ENCODE peak calls at places on chromosomes 2 and 18, in eight cellular contexts. K is endothelial cell of umbilical vein, O is spleen, G is H1, W is GM12892, M is GM23338, H is transverse colon, X is HL-60. D is an unnamed sample.

GRCh38 chr2:11539317-11540147 is 5.7 kb downstream of the GREB1 start:
- DNase-seq in X (no peak), G (no peak), M (peak), O (no peak), W (no peak), H (peak), K (no peak), D (no peak)

GRCh38 chr2:216478151-216478550 is 20.5 kb upstream of the RPL37A start:
- DNase-seq in O (no peak), W (no peak), K (peak), X (no peak), G (no peak), H (no peak), M (no peak), D (no peak)

GRCh38 chr2:201116959-201117734 is 1.2 kb downstream of the CFLAR start:
- DNase-seq in X (peak), K (peak), O (no peak), W (no peak), H (peak), M (peak), G (no peak), D (no peak)

GRCh38 chr2:239824051-239824694 is 201.0 kb downstream of the NDUFA10 start:
- DNase-seq in M (peak), H (no peak), G (peak), X (no peak), K (no peak), O (peak), W (no peak), D (peak)

GRCh38 chr2:84958135-84959044 is 12.6 kb upstream of the KCMF1 start:
- DNase-seq in M (peak), X (no peak), K (peak), G (peak), W (no peak), O (no peak), H (peak), D (no peak)

GRCh38 chr2:9720352-9721093 is 89.7 kb upstream of the YWHAQ start:
- DNase-seq in M (no peak), H (no peak), K (no peak), X (no peak), W (no peak), O (no peak), G (no peak), D (no peak)

GRCh38 chr2:25851740-25852503 is 26.4 kb downstream of the ASXL2 start:
- DNase-seq in H (no peak), X (peak), W (peak), O (no peak), G (no peak), K (peak), M (peak), D (peak)

GRCh38 chr18:7754725-7755181 is 187.6 kb downstream of the PTPRM start:
- DNase-seq in X (no peak), W (no peak), O (no peak), G (no peak), H (no peak), M (no peak), K (no peak), D (no peak)

GRCh38 chr2:240256704-240257637 is 116.5 kb upstream of the OTOS start:
- DNase-seq in X (no peak), O (peak), M (no peak), H (no peak), K (no peak), W (no peak), G (no peak), D (peak)

GRCh38 chr2:206846854-206847834 is 81.7 kb downstream of the FASTKD2 start:
- DNase-seq in W (no peak), K (no peak), O (no peak), G (no peak), X (no peak), H (no peak), M (no peak), D (no peak)

GRCh38 chr2:177075254-177075653 is 137.3 kb upstream of the HNRNPA3 start:
- DNase-seq in G (no peak), H (no peak), O (no peak), K (no peak), X (no peak), M (no peak), W (no peak), D (no peak)

GRCh38 chr2:17643031-17643615 is 102.6 kb downstream of the VSNL1 start:
- DNase-seq in W (no peak), O (no peak), X (no peak), M (no peak), H (no peak), K (peak), G (no peak), D (no peak)

GRCh38 chr2:238875161-238875530 is 27.3 kb downstream of the TWIST2 start:
- DNase-seq in M (no peak), X (no peak), O (peak), H (peak), G (no peak), W (no peak), K (no peak), D (no peak)

GRCh38 chr2:2938481-2938880 is 439.1 kb downstream of the EIPR1 start:
- DNase-seq in G (no peak), O (no peak), W (no peak), X (no peak), H (no peak), M (no peak), K (no peak), D (peak)

GRCh38 chr2:74428675-74429074 is 7.1 kb downstream of the WDR54 start:
- DNase-seq in H (no peak), W (no peak), G (no peak), K (no peak), X (no peak), M (no peak), O (peak), D (no peak)

GRCh38 chr18:42446195-42446594 is 491.2 kb downstream of the PIK3C3 start:
- DNase-seq in H (no peak), W (no peak), K (peak), X (no peak), G (no peak), M (no peak), O (no peak), D (no peak)

GRCh38 chr18:74896390-74896991 is 298.8 kb downstream of the ZNF407 start:
- DNase-seq in G (no peak), M (peak), W (peak), H (peak), X (peak), K (peak), O (no peak), D (peak)

GRCh38 chr2:136891100-136891499 is 125.8 kb downstream of the THSD7B start:
- DNase-seq in K (peak), G (no peak), H (no peak), X (no peak), W (no peak), M (no peak), O (no peak), D (no peak)

GRCh38 chr2:195647302-195647701 is 9.7 kb upstream of the SLC39A10 start:
- DNase-seq in W (no peak), K (no peak), M (no peak), G (no peak), O (no peak), X (no peak), H (no peak), D (no peak)

GRCh38 chr18:5434425-5434824 is 109.4 kb downstream of the EPB41L3 start:
- DNase-seq in X (no peak), H (no peak), K (no peak), W (no peak), G (no peak), M (no peak), O (no peak), D (no peak)

GRCh38 chr2:101533611-101534601 is 59.0 kb upstream of the RFX8 start:
- DNase-seq in W (no peak), O (no peak), K (peak), X (peak), H (no peak), G (no peak), M (peak), D (no peak)

GRCh38 chr2:207109768-207110167 is 56.0 kb downstream of the KLF7 start:
- DNase-seq in K (no peak), O (no peak), H (no peak), X (no peak), M (no peak), W (no peak), G (no peak), D (no peak)

GRCh38 chr2:169452080-169452479 is 27.2 kb upstream of the BBS5 start:
- DNase-seq in K (peak), O (no peak), H (no peak), M (peak), G (no peak), W (no peak), X (no peak), D (peak)

GRCh38 chr2:217935245-217935879 is 67.4 kb downstream of the TNS1 start:
- DNase-seq in G (no peak), M (peak), H (no peak), W (no peak), K (no peak), O (no peak), X (no peak), D (no peak)

GRCh38 chr2:23620841-23621341 is 235.9 kb downstream of the KLHL29 start:
- DNase-seq in M (no peak), H (peak), K (no peak), X (no peak), G (no peak), W (no peak), O (peak), D (peak)

GRCh38 chr18:80247403-80247916 is at the start of gene PARD6G:
- DNase-seq in K (peak), H (peak), M (peak), O (peak), W (peak), X (peak), G (no peak), D (peak)

GRCh38 chr2:12318427-12319057 is 398.2 kb upstream of the TRIB2 start:
- DNase-seq in M (no peak), K (no peak), O (no peak), W (no peak), H (peak), X (no peak), G (no peak), D (no peak)

GRCh38 chr18:11857177-11857887 is 6.1 kb downstream of the CHMP1B start:
- DNase-seq in H (peak), M (peak), W (no peak), K (peak), G (no peak), X (peak), O (peak), D (no peak)

GRCh38 chr2:24501813-24502212 is 10.8 kb downstream of the NCOA1 start:
- DNase-seq in H (no peak), O (no peak), K (no peak), G (no peak), M (no peak), W (no peak), X (no peak), D (no peak)

GRCh38 chr2:96485751-96486643 is 19.2 kb downstream of the NEURL3 start:
- DNase-seq in O (peak), K (peak), H (peak), W (peak), X (peak), M (peak), G (no peak), D (no peak)

GRCh38 chr2:171492664-171493063 is 29.6 kb upstream of the CYBRD1 start:
- DNase-seq in G (no peak), M (no peak), H (peak), W (no peak), K (no peak), O (no peak), X (no peak), D (no peak)

GRCh38 chr2:120926463-120927165 is 190.9 kb downstream of the GLI2 start:
- DNase-seq in W (no peak), H (no peak), K (no peak), M (no peak), X (no peak), O (no peak), G (no peak), D (no peak)

GRCh38 chr2:107542314-107542740 is 284.4 kb upstream of the RGPD4 start:
- DNase-seq in W (no peak), M (peak), G (no peak), K (no peak), O (no peak), H (no peak), X (no peak), D (no peak)

GRCh38 chr2:104476563-104476988 is 377.3 kb upstream of the POU3F3 start:
- DNase-seq in X (no peak), O (no peak), G (no peak), M (no peak), H (no peak), K (no peak), W (no peak), D (no peak)

GRCh38 chr2:204494681-204495080 is 50.6 kb upstream of the PARD3B start:
- DNase-seq in X (no peak), M (no peak), H (no peak), G (no peak), K (no peak), W (no peak), O (no peak), D (no peak)

GRCh38 chr18:58466636-58467205 is 162.2 kb downstream of the ALPK2 start:
- DNase-seq in W (no peak), X (no peak), O (no peak), H (peak), M (no peak), G (no peak), K (no peak), D (no peak)

GRCh38 chr2:26616032-26616863 is 24.9 kb downstream of the CIB4 start:
- DNase-seq in G (no peak), K (no peak), W (no peak), H (no peak), X (no peak), M (no peak), O (peak), D (peak)

GRCh38 chr2:19046986-19047780 is 311.2 kb downstream of the OSR1 start:
- DNase-seq in W (no peak), K (no peak), X (no peak), M (no peak), O (no peak), G (no peak), H (no peak), D (no peak)

GRCh38 chr2:211837706-211838105 is 700.9 kb downstream of the ERBB4 start:
- DNase-seq in K (no peak), H (no peak), X (no peak), W (no peak), O (no peak), G (no peak), M (no peak), D (no peak)

GRCh38 chr2:63992061-63992685 is 27.1 kb downstream of the VPS54 start:
- DNase-seq in O (no peak), W (no peak), K (peak), M (no peak), X (no peak), G (no peak), H (no peak), D (no peak)
- TF ChIP-seq POLR2AphosphoS5 in O (no peak), W (no peak), K (no peak), M (no peak), X (no peak), G (no peak), H (no peak), D (no peak)

GRCh38 chr2:231709981-231710750 is 1.8 kb downstream of the PTMA start:
- DNase-seq in X (peak), K (peak), O (peak), W (peak), G (no peak), H (peak), M (peak), D (peak)

GRCh38 chr2:231709636-231709980 is 1.3 kb downstream of the PTMA start:
- DNase-seq in W (no peak), H (peak), K (peak), O (peak), G (no peak), M (no peak), X (no peak), D (no peak)

GRCh38 chr2:231713738-231714638 is 5.7 kb downstream of the PTMA start:
- DNase-seq in M (peak), G (peak), X (peak), H (peak), K (peak), W (no peak), O (peak), D (peak)

GRCh38 chr2:231710751-231711676 is 2.7 kb downstream of the PTMA start:
- DNase-seq in X (no peak), O (peak), K (peak), H (peak), W (no peak), M (no peak), G (no peak), D (peak)

DNA sequence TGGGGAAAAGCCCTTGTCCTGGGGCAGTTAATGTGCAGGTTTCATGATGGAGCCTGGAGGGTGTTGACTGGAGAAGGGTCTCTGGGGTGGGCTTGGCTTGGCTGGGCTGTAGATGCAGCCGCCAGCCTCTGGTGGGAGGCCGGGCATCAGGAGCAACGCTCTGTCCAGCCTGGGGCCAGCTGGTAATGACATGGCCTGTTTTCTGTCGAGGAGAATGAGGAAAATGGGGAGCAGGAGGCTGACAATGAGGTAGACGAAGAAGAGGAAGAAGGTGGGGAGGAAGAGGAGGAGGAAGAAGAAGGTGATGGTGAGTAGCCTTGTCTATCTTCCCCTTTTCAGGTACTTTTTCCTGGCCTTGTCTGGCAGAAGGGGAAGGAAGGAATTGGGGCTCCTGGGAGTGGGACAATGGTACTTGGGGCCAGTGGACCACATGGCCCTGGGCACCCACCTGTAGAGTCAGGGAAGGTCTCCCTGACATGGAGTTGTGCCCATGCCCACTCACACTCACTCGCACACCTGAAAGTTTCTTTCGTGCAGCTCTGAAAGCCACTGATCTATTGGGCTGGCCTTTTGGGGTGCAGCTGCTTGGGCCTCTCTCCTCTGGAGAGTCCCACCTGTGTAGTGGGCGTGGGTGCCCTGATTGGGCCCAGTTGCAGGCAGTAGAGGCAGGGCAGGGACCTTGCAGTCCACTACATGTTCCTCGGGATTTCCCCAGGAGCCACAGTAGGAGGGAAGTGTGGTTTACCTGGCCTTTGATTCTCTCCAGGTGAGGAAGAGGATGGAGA is 3.5 kb downstream of the PTMA start:
- DNase-seq in W (no peak), M (no peak), X (no peak), K (no peak), O (peak), H (peak), G (no peak), D (no peak)
- TF ChIP-seq POLR2AphosphoS5 in W (peak), M (peak), X (peak), K (peak), O (peak), H (no peak), G (peak), D (no peak)

GRCh38 chr2:165568361-165568760 is 98.9 kb downstream of the CSRNP3 start:
- DNase-seq in H (no peak), M (no peak), K (no peak), X (no peak), W (no peak), G (no peak), O (no peak), D (no peak)

GRCh38 chr2:165571477-165571876 is 102.0 kb downstream of the CSRNP3 start:
- DNase-seq in O (no peak), X (no peak), H (no peak), M (no peak), K (no peak), G (no peak), W (no peak), D (no peak)

GRCh38 chr2:165573534-165574461 is 104.3 kb downstream of the CSRNP3 start:
- DNase-seq in H (peak), K (peak), O (no peak), G (peak), W (no peak), X (no peak), M (peak), D (peak)

GRCh38 chr2:165576409-165576808 is 106.9 kb downstream of the CSRNP3 start:
- DNase-seq in W (no peak), O (no peak), K (no peak), G (no peak), M (no peak), X (no peak), H (no peak), D (no peak)

DNA sequence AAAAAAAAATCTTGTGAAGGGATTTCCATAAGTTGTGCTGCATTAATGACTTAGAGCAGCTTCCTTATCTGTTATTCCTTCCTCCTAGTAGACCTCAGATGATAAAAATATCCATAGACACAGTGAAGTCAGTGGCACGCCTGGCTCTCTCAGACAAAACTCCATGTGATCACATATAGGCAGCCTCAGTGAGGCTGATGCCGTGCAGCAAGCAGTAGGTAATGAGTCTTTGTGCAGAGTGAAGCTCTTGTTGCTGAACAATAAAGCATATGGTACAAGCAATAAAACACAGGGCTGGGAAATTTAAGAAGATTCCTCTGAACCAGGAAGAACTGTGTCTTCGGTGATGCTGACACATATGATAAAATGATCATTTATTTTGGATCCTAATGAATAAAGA is 102.7 kb downstream of the CSRNP3 start:
- DNase-seq in X (no peak), O (no peak), K (no peak), W (no peak), M (no peak), G (no peak), H (no peak), D (peak)
- TF ChIP-seq POLR2AphosphoS5 in X (no peak), O (no peak), K (no peak), W (no peak), M (no peak), G (no peak), H (no peak), D (peak)

GRCh38 chr18:6509417-6510198 is 94.9 kb upstream of the L3MBTL4 start:
- DNase-seq in M (peak), X (no peak), G (no peak), H (no peak), O (no peak), W (no peak), K (no peak), D (peak)

DNA sequence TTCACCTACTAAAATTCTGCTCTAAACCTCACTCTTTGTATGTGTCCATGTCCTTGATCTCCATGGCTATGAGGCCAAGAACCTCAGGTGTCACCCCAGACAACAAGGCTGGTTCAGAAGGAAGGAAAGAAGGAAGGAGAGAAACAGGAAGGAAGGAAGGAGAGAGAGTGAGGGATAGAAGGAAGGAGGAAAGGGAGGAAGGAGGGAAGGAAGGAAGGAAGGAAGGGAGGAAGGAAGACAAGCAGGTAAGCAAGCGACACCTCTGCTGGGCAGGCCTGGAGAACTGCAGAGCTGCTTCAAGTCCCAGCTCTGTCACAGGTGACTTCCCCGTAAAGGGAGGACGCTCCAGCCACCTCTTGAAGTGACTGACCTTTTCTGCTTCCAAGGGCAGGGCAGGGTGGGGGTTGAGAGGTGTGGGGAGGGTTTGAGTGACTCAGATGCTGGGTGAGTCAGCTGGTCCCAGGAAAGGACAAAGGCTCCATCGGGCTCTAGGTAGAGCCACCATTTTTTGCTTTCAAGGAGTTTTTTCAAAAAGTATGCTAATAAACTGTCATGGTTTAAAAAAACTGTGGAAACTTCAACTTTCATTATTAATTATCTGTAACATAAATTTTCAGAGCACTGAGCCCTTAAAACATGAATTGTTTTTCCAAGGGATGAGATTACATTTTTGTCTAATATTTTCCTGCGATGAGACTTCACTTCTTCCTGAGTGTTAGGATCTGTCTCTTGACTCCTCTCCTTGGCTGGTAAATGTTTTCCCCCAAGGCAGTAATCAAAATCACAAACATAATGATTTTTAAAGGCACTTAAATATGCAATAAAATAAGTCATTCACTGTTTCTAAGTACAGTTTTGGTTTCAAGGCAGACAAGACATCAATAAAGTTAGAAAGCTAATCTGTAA is 90.1 kb upstream of the L3MBTL4 start:
- DNase-seq in X (no peak), G (no peak), O (no peak), K (no peak), M (no peak), W (no peak), H (no peak), D (no peak)
- TF ChIP-seq POLR2AphosphoS5 in X (no peak), G (no peak), O (no peak), K (no peak), M (no peak), W (no peak), H (no peak), D (no peak)